ENCODE peak calls at places on chromosomes 16 and 17, in five cellular contexts. S is thoracic aorta, X is colonic mucosa, V is upper lobe of right lung, Q is PC-9. H is an unnamed sample.

GRCh38 chr16:83400234-83400633 is 407.5 kb upstream of the HSBP1 start:
- DNase-seq in X (no peak), V (no peak), S (no peak), Q (no peak), H (no peak)

GRCh38 chr17:47776330-47777197 is 43.5 kb downstream of the TBX21 start:
- DNase-seq in Q (peak; percentile 40), X (peak; percentile 38), S (no peak), V (no peak), H (peak; percentile 10)

GRCh38 chr17:30922235-30922993 is 669 bp downstream of the ADAP2 start:
- DNase-seq in X (no peak), Q (no peak), V (peak; percentile 74), S (no peak), H (no peak)

GRCh38 chr17:55672585-55673501 is 49.8 kb downstream of the TMEM100 start:
- DNase-seq in X (no peak), Q (no peak), V (no peak), S (no peak), H (no peak)

GRCh38 chr16:30758988-30759461 is 2.8 kb downstream of the CFAP119 start:
- DNase-seq in Q (no peak), X (no peak), S (no peak), V (peak; percentile 64), H (no peak)

GRCh38 chr16:65876624-65877023 is 489.9 kb upstream of the CDH5 start:
- DNase-seq in S (no peak), X (no peak), V (no peak), Q (no peak), H (no peak)

GRCh38 chr17:48791128-48792032 is 25.6 kb downstream of the TTLL6 start:
- DNase-seq in Q (peak; percentile 84), X (peak; percentile 95), S (peak; percentile 32), V (peak; percentile 68), H (no peak)

GRCh38 chr16:89041571-89042481 is 51.8 kb upstream of the ACSF3 start:
- DNase-seq in S (no peak), Q (no peak), V (peak; percentile 45), X (no peak), H (no peak)

GRCh38 chr16:81505011-81505660 is 60.5 kb downstream of the CMIP start:
- DNase-seq in V (no peak), S (no peak), X (no peak), Q (no peak), H (no peak)

GRCh38 chr16:89268987-89269735 is 51.7 kb downstream of the ZNF778 start:
- DNase-seq in Q (no peak), X (no peak), S (no peak), V (no peak), H (no peak)

GRCh38 chr17:44864831-44865230 is 17.1 kb downstream of the HIGD1B start:
- DNase-seq in S (no peak), V (no peak), Q (no peak), X (no peak), H (no peak)

GRCh38 chr17:30950669-30951399 is 20.0 kb upstream of the RNF135 start:
- DNase-seq in Q (no peak), X (peak; percentile 96), S (peak; percentile 25), V (peak; percentile 72), H (no peak)

GRCh38 chr17:30337393-30337999 is 3.6 kb upstream of the TMIGD1 start:
- DNase-seq in X (no peak), S (no peak), V (no peak), Q (peak; percentile 52), H (no peak)

GRCh38 chr16:29641561-29641960 is 21.5 kb upstream of the SPN start:
- DNase-seq in X (no peak), S (no peak), V (no peak), Q (no peak), H (no peak)

GRCh38 chr17:81558941-81559806 is 7.0 kb upstream of the FAAP100 start:
- DNase-seq in S (no peak), X (no peak), Q (no peak), V (no peak), H (no peak)

GRCh38 chr16:777826-778225 is 10.4 kb downstream of the RPUSD1 start:
- DNase-seq in V (no peak), X (no peak), S (no peak), Q (no peak), H (no peak)

GRCh38 chr17:56416682-56417351 is 176.7 kb upstream of the NOG start:
- DNase-seq in Q (no peak), X (no peak), S (no peak), V (no peak), H (no peak)

GRCh38 chr17:3835410-3836229 is 10.4 kb downstream of the NCBP3 start:
- DNase-seq in Q (no peak), X (no peak), S (no peak), V (no peak), H (no peak)

GRCh38 chr16:85935957-85936760 is 37.2 kb downstream of the IRF8 start:
- DNase-seq in S (no peak), X (no peak), Q (no peak), V (no peak), H (peak; percentile 55)

GRCh38 chr17:19346351-19347255 is 15.9 kb downstream of the B9D1 start:
- DNase-seq in Q (peak; percentile 53), S (peak; percentile 83), V (peak; percentile 47), X (peak; percentile 48), H (no peak)

GRCh38 chr16:35750157-35750689 is 2290.8 kb downstream of the TP53TG3F start:
- DNase-seq in Q (no peak), X (no peak), V (no peak), S (no peak), H (no peak)

GRCh38 chr16:35752012-35752772 is 2292.8 kb downstream of the TP53TG3F start:
- DNase-seq in V (no peak), Q (no peak), S (no peak), X (no peak), H (no peak)

GRCh38 chr16:35749253-35750141 is 2290.1 kb downstream of the TP53TG3F start:
- DNase-seq in Q (no peak), V (no peak), X (no peak), S (no peak), H (no peak)

GRCh38 chr16:35751191-35751941 is 2292.0 kb downstream of the TP53TG3F start:
- DNase-seq in S (no peak), Q (no peak), V (no peak), X (no peak), H (no peak)

GRCh38 chr16:35750701-35751104 is 2291.3 kb downstream of the TP53TG3F start:
- DNase-seq in Q (no peak), S (no peak), V (no peak), X (no peak), H (no peak)
- H3K9me3 ChIP-seq in Q (no peaks in the 10 kb centered on the region), S (no peaks in the 10 kb centered on the region), V (no peaks in the 10 kb centered on the region), X (no peaks in the 10 kb centered on the region), H (peaks cover 19% of the 10 kb centered on the region)

DNA sequence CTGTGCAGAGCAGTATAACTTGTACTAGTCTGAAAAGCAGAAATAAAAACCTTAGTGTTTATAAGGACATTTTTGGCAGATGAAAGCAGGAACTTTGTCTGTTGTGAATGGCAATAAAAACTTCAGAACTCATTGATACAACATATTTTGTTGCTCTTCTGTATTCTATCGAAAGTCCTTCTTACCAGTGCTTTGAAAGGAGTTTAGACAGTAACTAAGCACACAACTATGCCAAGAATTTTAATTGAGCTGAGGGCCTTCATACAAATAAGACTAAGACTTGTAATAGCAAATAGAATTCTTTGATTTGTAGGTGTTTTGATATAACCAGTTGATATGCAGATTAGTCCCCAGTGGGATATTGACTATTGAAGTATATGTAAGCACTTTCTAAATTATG is 308.4 kb downstream of the ZFHX3 start:
- DNase-seq in Q (peak; percentile 60), V (no peak), X (no peak), S (no peak), H (no peak)
- H3K9me3 ChIP-seq in Q (no peaks in the 10 kb centered on the region), V (no peaks in the 10 kb centered on the region), X (no peaks in the 10 kb centered on the region), S (peaks cover 3% of the 10 kb centered on the region), H (no peaks in the 10 kb centered on the region)

GRCh38 chr17:22490399-22490798 is 798.1 kb downstream of the KCNJ18 start:
- DNase-seq in V (no peak), X (no peak), S (no peak), Q (no peak), H (no peak)
- H3K9me3 ChIP-seq in V (no peaks in the 10 kb centered on the region), X (no peaks in the 10 kb centered on the region), S (no peaks in the 10 kb centered on the region), Q (no peaks in the 10 kb centered on the region), H (no peaks in the 10 kb centered on the region)

GRCh38 chr17:50758989-50759544 is 8.3 kb downstream of the ANKRD40CL start:
- DNase-seq in Q (no peak), V (no peak), X (no peak), S (no peak), H (no peak)
- H3K9me3 ChIP-seq in Q (no peaks in the 10 kb centered on the region), V (no peaks in the 10 kb centered on the region), X (no peaks in the 10 kb centered on the region), S (no peaks in the 10 kb centered on the region), H (no peaks in the 10 kb centered on the region)

GRCh38 chr17:72788950-72789585 is 303.4 kb downstream of the SLC39A11 start:
- DNase-seq in Q (no peak), V (no peak), X (no peak), S (no peak), H (no peak)

GRCh38 chr17:72789711-72790110 is 302.8 kb downstream of the SLC39A11 start:
- DNase-seq in S (no peak), V (no peak), X (no peak), Q (no peak), H (no peak)

GRCh38 chr17:72792771-72793170 is 299.7 kb downstream of the SLC39A11 start:
- DNase-seq in Q (no peak), X (no peak), S (no peak), V (no peak), H (no peak)

GRCh38 chr17:72794152-72794551 is 298.3 kb downstream of the SLC39A11 start:
- DNase-seq in S (no peak), X (no peak), V (no peak), Q (no peak), H (no peak)

DNA sequence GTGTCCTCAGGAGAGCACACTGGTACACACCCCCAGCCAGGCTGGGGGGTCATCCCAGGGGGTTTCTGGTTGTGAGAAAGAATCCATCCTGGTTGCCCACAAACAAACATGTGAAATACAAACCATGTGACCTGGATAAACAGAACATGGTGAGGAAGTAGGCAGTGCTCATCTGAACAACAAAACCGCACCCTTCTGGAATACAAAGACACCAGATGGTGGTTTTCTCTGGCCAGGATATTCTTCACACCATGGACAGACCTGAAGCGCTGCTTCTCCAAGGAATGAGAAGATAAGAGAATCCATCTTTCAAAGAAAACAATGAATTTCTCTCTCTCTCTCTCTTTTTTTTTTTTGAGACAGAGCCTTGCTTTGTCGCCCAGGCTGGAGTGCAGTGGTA is 302.3 kb downstream of the SLC39A11 start:
- DNase-seq in X (no peak), S (no peak), V (no peak), Q (no peak), H (no peak)
- H3K9me3 ChIP-seq in X (no peaks in the 10 kb centered on the region), S (peaks cover 9% of the 10 kb centered on the region), V (peaks cover 5% of the 10 kb centered on the region), Q (peaks cover 6% of the 10 kb centered on the region), H (peaks cover 8% of the 10 kb centered on the region)

GRCh38 chr16:15976929-15977637 is 27.7 kb downstream of the ABCC1 start:
- DNase-seq in X (no peak), V (no peak), Q (no peak), S (no peak), H (no peak)
- H3K9me3 ChIP-seq in X (no peaks in the 10 kb centered on the region), V (peaks cover 3% of the 10 kb centered on the region), Q (peaks cover 30% of the 10 kb centered on the region), S (no peaks in the 10 kb centered on the region), H (peaks cover 4% of the 10 kb centered on the region)